ENCODE peak calls at places on chromosomes 1 and 21, in seven cellular contexts. I is left lung, C is fibroblast of mammary gland, E is dorsolateral prefrontal cortex, U is left ventricle myocardium inferior, S is H7, T is thoracic aorta. R is an unnamed sample.

GRCh38 chr21:36461918-36462486 is 17.9 kb downstream of the CLDN14 start:
- DNase-seq in I (no peak), C (no peak), E (no peak), U (no peak), S (peak), T (no peak), R (no peak)

GRCh38 chr1:179043266-179043665 is 17.6 kb downstream of the FAM20B start:
- DNase-seq in I (no peak), C (no peak), E (no peak), U (no peak), S (no peak), T (no peak), R (no peak)

GRCh38 chr1:19737413-19737812 is 62.3 kb downstream of the TMCO4 start:
- DNase-seq in I (no peak), C (peak), E (no peak), U (no peak), S (no peak), T (no peak), R (peak)

GRCh38 chr1:67019600-67020136 is 34.3 kb downstream of the SLC35D1 start:
- DNase-seq in I (no peak), C (peak), E (no peak), U (no peak), S (no peak), T (no peak), R (peak)

GRCh38 chr1:241343956-241344355 is 13.0 kb downstream of the RGS7 start:
- DNase-seq in I (no peak), C (no peak), E (no peak), U (no peak), S (no peak), T (no peak), R (no peak)

GRCh38 chr1:26285366-26286063 is 5.6 kb downstream of the SH3BGRL3 start:
- DNase-seq in I (no peak), C (no peak), E (no peak), U (no peak), S (peak), T (no peak), R (no peak)

GRCh38 chr1:15525043-15525958 is 1.3 kb upstream of the CASP9 start:
- DNase-seq in I (no peak), C (peak), E (no peak), U (peak), S (no peak), T (peak), R (no peak)

GRCh38 chr1:2050793-2051682 is 827 bp downstream of the PRKCZ start:
- DNase-seq in I (no peak), C (no peak), E (no peak), U (no peak), S (peak), T (no peak), R (no peak)

GRCh38 chr1:206703647-206704046 is 18.9 kb downstream of the MAPKAPK2 start:
- DNase-seq in I (no peak), C (peak), E (no peak), U (no peak), S (no peak), T (no peak), R (no peak)

GRCh38 chr1:236063919-236064673 is 794 bp downstream of the NID1 start:
- DNase-seq in I (peak), C (peak), E (no peak), U (peak), S (peak), T (peak), R (peak)

GRCh38 chr1:154483941-154484803 is 17.8 kb upstream of the TDRD10 start:
- DNase-seq in I (peak), C (peak), E (no peak), U (no peak), S (no peak), T (no peak), R (peak)

GRCh38 chr21:41167348-41168342 is at the start of gene BACE2:
- DNase-seq in I (peak), C (peak), E (peak), U (peak), S (peak), T (no peak), R (peak)

GRCh38 chr1:63322248-63322943 is at the start of gene FOXD3:
- DNase-seq in I (peak), C (peak), E (no peak), U (peak), S (peak), T (no peak), R (peak)

GRCh38 chr1:155966135-155966534 is 12.2 kb downstream of the ARHGEF2 start:
- DNase-seq in I (no peak), C (no peak), E (no peak), U (no peak), S (peak), T (no peak), R (no peak)

GRCh38 chr1:9473032-9473792 is 66.1 kb upstream of the SLC25A33 start:
- DNase-seq in I (peak), C (peak), E (peak), U (peak), S (peak), T (peak), R (peak)

GRCh38 chr1:112721966-112722524 is 6.9 kb upstream of the PPM1J start:
- DNase-seq in I (no peak), C (no peak), E (no peak), U (no peak), S (no peak), T (no peak), R (no peak)

GRCh38 chr21:37956772-37957171 is 40.5 kb upstream of the KCNJ6 start:
- DNase-seq in I (no peak), C (no peak), E (no peak), U (no peak), S (no peak), T (no peak), R (no peak)

GRCh38 chr1:170168263-170168662 is 22.5 kb downstream of the NTMT2 start:
- DNase-seq in I (no peak), C (peak), E (no peak), U (no peak), S (no peak), T (no peak), R (peak)

GRCh38 chr1:235504494-235505222 is 406 bp upstream of the B3GALNT2 start:
- DNase-seq in I (peak), C (peak), E (peak), U (peak), S (peak), T (peak), R (peak)

GRCh38 chr1:186904361-186904760 is 75.6 kb downstream of the PLA2G4A start:
- DNase-seq in I (no peak), C (no peak), E (no peak), U (no peak), S (no peak), T (no peak), R (no peak)

GRCh38 chr1:199546323-199546722 is 481.2 kb upstream of the NR5A2 start:
- DNase-seq in I (no peak), C (peak), E (no peak), U (no peak), S (no peak), T (no peak), R (peak)

GRCh38 chr1:54273092-54273836 is 73.3 kb downstream of the MRPL37 start:
- DNase-seq in I (peak), C (peak), E (peak), U (peak), S (no peak), T (peak), R (peak)

GRCh38 chr1:65791860-65792670 is 630 bp upstream of the PDE4B start:
- DNase-seq in I (no peak), C (peak), E (no peak), U (peak), S (peak), T (no peak), R (no peak)

GRCh38 chr1:42852608-42852980 is 6.2 kb downstream of the ZNF691 start:
- DNase-seq in I (no peak), C (no peak), E (no peak), U (no peak), S (no peak), T (no peak), R (no peak)

GRCh38 chr1:145692785-145693443 is 14.3 kb downstream of the PDZK1 start:
- DNase-seq in I (no peak), C (no peak), E (no peak), U (no peak), S (no peak), T (no peak), R (no peak)

GRCh38 chr1:199669916-199670315 is 357.6 kb upstream of the NR5A2 start:
- DNase-seq in I (no peak), C (no peak), E (no peak), U (no peak), S (no peak), T (no peak), R (no peak)

GRCh38 chr1:26597629-26598039 is 68.1 kb downstream of the RPS6KA1 start:
- DNase-seq in I (no peak), C (peak), E (no peak), U (no peak), S (peak), T (no peak), R (peak)

GRCh38 chr1:164637461-164638375 is 78.7 kb downstream of the PBX1 start:
- DNase-seq in I (no peak), C (peak), E (no peak), U (peak), S (no peak), T (peak), R (peak)
- H3K4me3 ChIP-seq in I (no peak), C (no peak), E (peak), U (no peak), S (no peak), T (no peak), R (no peak)

GRCh38 chr1:32350785-32351076 is 11.6 kb downstream of the FAM229A start:
- DNase-seq in I (no peak), C (no peak), E (no peak), U (no peak), S (no peak), T (no peak), R (no peak)
- H3K4me3 ChIP-seq in I (peak), C (no peak), E (peak), U (peak), S (no peak), T (peak), R (peak)

DNA sequence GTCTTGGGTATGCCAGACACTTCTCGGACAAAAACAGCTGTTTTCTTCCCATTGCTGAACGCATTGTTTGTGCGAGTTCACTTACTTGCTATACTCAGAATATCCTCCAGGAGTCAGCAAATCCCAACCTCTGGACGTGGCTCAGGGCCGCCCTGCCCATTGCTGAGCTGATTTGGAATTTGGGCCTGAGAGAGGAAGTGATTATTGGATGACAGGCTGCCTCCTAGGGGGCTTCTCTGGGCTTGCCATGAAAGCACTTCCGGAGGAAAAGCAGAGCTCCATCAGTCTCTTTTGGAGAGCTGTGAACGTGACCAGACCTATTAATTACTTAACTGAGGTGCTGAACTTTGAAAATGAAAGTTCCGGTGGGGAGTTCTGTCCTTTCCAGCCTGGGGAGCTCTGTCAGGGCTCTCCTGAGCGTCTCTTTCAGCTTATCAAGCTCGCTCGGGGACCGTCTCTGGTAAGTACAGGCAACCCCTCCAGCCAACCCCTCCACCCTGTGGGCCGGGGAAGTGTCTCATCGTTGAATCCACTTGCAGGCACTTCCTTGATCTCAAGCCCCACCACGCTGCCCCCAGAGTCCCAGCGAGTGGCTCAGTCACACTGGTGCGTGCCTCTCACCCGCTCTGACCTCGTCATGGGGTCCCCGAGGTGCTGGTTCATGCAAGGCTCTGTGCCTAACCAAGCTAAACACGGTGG is 76.9 kb downstream of the CLIC6 start:
- DNase-seq in I (peak), C (peak), E (no peak), U (peak), S (peak), T (peak), R (peak)
- H3K4me3 ChIP-seq in I (peak), C (no peak), E (peak), U (peak), S (no peak), T (peak), R (peak)

GRCh38 chr1:161088587-161089110 is 709 bp downstream of the NECTIN4 start:
- DNase-seq in I (no peak), C (peak), E (no peak), U (no peak), S (peak), T (no peak), R (peak)
- H3K4me3 ChIP-seq in I (peak), C (no peak), E (no peak), U (no peak), S (no peak), T (no peak), R (no peak)

GRCh38 chr1:118184737-118185082 is 318 bp downstream of the SPAG17 start:
- DNase-seq in I (no peak), C (no peak), E (no peak), U (no peak), S (peak), T (no peak), R (peak)

GRCh38 chr1:118186026-118186425 is 998 bp upstream of the SPAG17 start:
- DNase-seq in I (no peak), C (no peak), E (no peak), U (no peak), S (no peak), T (no peak), R (no peak)

GRCh38 chr1:118185083-118185899 is at the start of gene SPAG17:
- DNase-seq in I (peak), C (peak), E (no peak), U (peak), S (peak), T (no peak), R (peak)
- H3K4me3 ChIP-seq in I (peak), C (no peak), E (peak), U (peak), S (peak), T (peak), R (peak)

GRCh38 chr1:8311068-8311718 is 6.7 kb upstream of the SLC45A1 start:
- DNase-seq in I (no peak), C (no peak), E (no peak), U (no peak), S (no peak), T (no peak), R (no peak)
- H3K4me3 ChIP-seq in I (no peak), C (no peak), E (no peak), U (no peak), S (no peak), T (no peak), R (no peak)

DNA sequence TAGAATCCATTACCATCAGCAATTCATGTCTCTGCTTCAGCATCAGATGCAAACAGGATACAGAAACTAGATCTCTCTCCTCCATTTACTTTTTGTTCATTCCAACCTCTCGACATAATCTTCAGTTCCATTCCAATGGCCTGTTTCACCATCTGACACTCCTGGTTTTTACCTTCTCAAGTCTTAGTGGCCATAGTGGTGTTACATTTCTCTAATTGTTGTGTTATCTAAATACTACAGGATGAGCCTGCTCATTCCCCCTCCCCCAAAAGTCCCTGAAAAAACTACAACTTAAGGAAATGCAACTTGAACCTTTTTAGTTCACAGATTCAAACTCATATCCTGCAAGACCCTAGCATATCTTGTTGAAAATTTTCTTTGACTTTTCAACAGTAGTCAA is 4.0 kb downstream of the NRIP1 start:
- DNase-seq in I (no peak), C (no peak), E (no peak), U (no peak), S (no peak), T (no peak), R (no peak)
- H3K4me3 ChIP-seq in I (no peak), C (no peak), E (no peak), U (peak), S (no peak), T (peak), R (no peak)

GRCh38 chr1:147470079-147470478 is 71.2 kb upstream of the BCL9 start:
- DNase-seq in I (no peak), C (no peak), E (no peak), U (no peak), S (no peak), T (no peak), R (no peak)

GRCh38 chr1:147472953-147473734 is 68.2 kb upstream of the BCL9 start:
- DNase-seq in I (no peak), C (peak), E (no peak), U (no peak), S (no peak), T (no peak), R (peak)

GRCh38 chr1:147475488-147475887 is 65.8 kb upstream of the BCL9 start:
- DNase-seq in I (no peak), C (no peak), E (no peak), U (no peak), S (no peak), T (no peak), R (no peak)

GRCh38 chr1:147473735-147474049 is 67.6 kb upstream of the BCL9 start:
- DNase-seq in I (no peak), C (no peak), E (no peak), U (no peak), S (no peak), T (no peak), R (no peak)

DNA sequence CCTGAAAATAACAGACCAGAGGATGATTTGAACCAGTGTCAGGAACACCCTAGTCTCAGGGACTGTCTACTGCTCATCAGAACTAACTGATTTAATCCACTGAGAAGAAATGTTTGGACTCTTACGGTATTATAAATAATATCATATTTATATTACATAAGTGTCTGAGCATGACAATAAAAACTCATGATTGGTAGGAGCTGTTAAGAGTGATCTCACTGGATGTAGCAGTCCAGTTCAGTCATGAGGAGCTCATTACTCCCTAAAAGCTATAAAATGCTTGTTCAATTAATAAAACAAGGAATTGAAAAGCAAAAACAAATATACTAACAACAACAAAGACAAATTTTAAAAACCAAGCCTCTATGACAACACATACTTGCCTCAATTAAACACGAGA is 68.8 kb upstream of the BCL9 start:
- DNase-seq in I (no peak), C (no peak), E (no peak), U (no peak), S (no peak), T (no peak), R (no peak)
- H3K4me3 ChIP-seq in I (no peak), C (no peak), E (no peak), U (no peak), S (no peak), T (no peak), R (no peak)

GRCh38 chr21:42809171-42809570 is 70.2 kb downstream of the WDR4 start:
- DNase-seq in I (no peak), C (no peak), E (no peak), U (no peak), S (no peak), T (no peak), R (no peak)

GRCh38 chr21:42806489-42807140 is 72.7 kb downstream of the WDR4 start:
- DNase-seq in I (no peak), C (no peak), E (no peak), U (no peak), S (no peak), T (no peak), R (no peak)

GRCh38 chr21:42811960-42812359 is 67.4 kb downstream of the WDR4 start:
- DNase-seq in I (no peak), C (no peak), E (no peak), U (no peak), S (no peak), T (no peak), R (no peak)

GRCh38 chr21:42807938-42808613 is 71.3 kb downstream of the WDR4 start:
- DNase-seq in I (no peak), C (no peak), E (no peak), U (no peak), S (no peak), T (no peak), R (no peak)

GRCh38 chr21:42809577-42810440 is 69.5 kb downstream of the WDR4 start:
- DNase-seq in I (no peak), C (no peak), E (no peak), U (no peak), S (no peak), T (no peak), R (no peak)
- H3K4me3 ChIP-seq in I (no peak), C (no peak), E (no peak), U (no peak), S (no peak), T (no peak), R (no peak)